ENCODE peak calls at places on chromosomes 12 and 14, in four cellular contexts. L is heart left ventricle, P is uterus, G is HepG2. D is an unnamed sample.
A peak's percentile ranks its signal among the peaks of the same experiment; 100 is the strongest.

GRCh38 chr12:47458273-47458672 is 247.6 kb downstream of the RPAP3 start:
- DNase-seq in L (no peak), P (no peak), G (peak; percentile 73), D (no peak)

GRCh38 chr14:53520529-53520928 is 367.4 kb upstream of the DDHD1 start:
- DNase-seq in L (no peak), P (no peak), G (no peak), D (no peak)

GRCh38 chr14:37428954-37429353 is 166.1 kb downstream of the FOXA1 start:
- DNase-seq in L (no peak), P (no peak), G (no peak), D (no peak)

GRCh38 chr12:100840748-100841147 is 46.2 kb downstream of the ANO4 start:
- DNase-seq in L (no peak), P (no peak), G (no peak), D (no peak)

GRCh38 chr12:94033112-94033511 is 115.3 kb upstream of the PLXNC1 start:
- DNase-seq in L (no peak), P (no peak), G (no peak), D (no peak)

GRCh38 chr12:572532-572899 is 90.7 kb downstream of the NINJ2 start:
- DNase-seq in L (no peak), P (no peak), G (peak; percentile 27), D (no peak)

GRCh38 chr14:39467889-39468524 is 35.8 kb upstream of the FBXO33 start:
- DNase-seq in L (no peak), P (no peak), G (peak; percentile 83), D (no peak)

GRCh38 chr14:53793790-53794560 is 162.7 kb downstream of the BMP4 start:
- DNase-seq in L (no peak), P (no peak), G (peak; percentile 40), D (no peak)

GRCh38 chr12:9872743-9873142 is 3.6 kb upstream of the CLEC2B start:
- DNase-seq in L (no peak), P (no peak), G (no peak), D (no peak)

GRCh38 chr12:98317939-98318899 is 197.2 kb upstream of the TMPO start:
- DNase-seq in L (no peak), P (no peak), G (no peak), D (no peak)

GRCh38 chr12:59408431-59408830 is 187.4 kb upstream of the SLC16A7 start:
- DNase-seq in L (no peak), P (no peak), G (no peak), D (no peak)

GRCh38 chr12:98741229-98741614 is 96.1 kb downstream of the APAF1 start:
- DNase-seq in L (no peak), P (no peak), G (no peak), D (no peak)

GRCh38 chr12:15599266-15600037 is 189.7 kb downstream of the EPS8 start:
- DNase-seq in L (peak; percentile 51), P (peak; percentile 66), G (no peak), D (peak; percentile 64)

GRCh38 chr12:34604631-34605509 is 582.6 kb downstream of the ALG10 start:
- DNase-seq in L (no peak), P (peak; percentile 6), G (no peak), D (no peak)

GRCh38 chr12:33752854-33753253 is 269.4 kb upstream of the ALG10 start:
- DNase-seq in L (no peak), P (no peak), G (no peak), D (no peak)

GRCh38 chr12:30774599-30774998 is 19.8 kb upstream of the CAPRIN2 start:
- DNase-seq in L (no peak), P (no peak), G (no peak), D (no peak)

GRCh38 chr12:9724023-9724422 is 8.9 kb downstream of the CLECL1 start:
- DNase-seq in L (no peak), P (no peak), G (no peak), D (no peak)

GRCh38 chr12:31234955-31235867 is 90.7 kb downstream of the SINHCAF start:
- DNase-seq in L (no peak), P (no peak), G (peak; percentile 7), D (no peak)

GRCh38 chr12:59372971-59373370 is 222.9 kb upstream of the SLC16A7 start:
- DNase-seq in L (no peak), P (no peak), G (no peak), D (no peak)

GRCh38 chr14:65637780-65638179 is 225.2 kb downstream of the FUT8 start:
- DNase-seq in L (no peak), P (peak; percentile 25), G (no peak), D (no peak)

GRCh38 chr12:50619610-50619958 is 114.8 kb downstream of the DIP2B start:
- DNase-seq in L (no peak), P (no peak), G (no peak), D (no peak)

GRCh38 chr12:27330846-27331245 is 1.8 kb upstream of the BMAL2 start:
- DNase-seq in L (no peak), P (no peak), G (no peak), D (no peak)

GRCh38 chr12:66048218-66048842 is 82.2 kb downstream of the LLPH start:
- DNase-seq in L (no peak), P (no peak), G (no peak), D (no peak)

GRCh38 chr12:70831538-70831937 is 89.0 kb downstream of the PTPRR start:
- DNase-seq in L (no peak), P (no peak), G (no peak), D (no peak)

GRCh38 chr14:89648510-89648909 is 231.5 kb upstream of the FOXN3 start:
- DNase-seq in L (no peak), P (no peak), G (peak; percentile 20), D (no peak)

GRCh38 chr12:64389154-64389553 is 1.4 kb downstream of the C12orf56 start:
- DNase-seq in L (no peak), P (no peak), G (no peak), D (no peak)

GRCh38 chr14:68379510-68380303 is 413.2 kb downstream of the ZFP36L1 start:
- DNase-seq in L (no peak), P (no peak), G (no peak), D (no peak)

GRCh38 chr14:71061458-71061857 is 154.2 kb downstream of the PCNX1 start:
- DNase-seq in L (no peak), P (no peak), G (no peak), D (no peak)

GRCh38 chr14:104297721-104298401 is 159.5 kb downstream of the KIF26A start:
- DNase-seq in L (no peak), P (no peak), G (no peak), D (no peak)

GRCh38 chr12:59500915-59501314 is 94.9 kb upstream of the SLC16A7 start:
- DNase-seq in L (no peak), P (no peak), G (no peak), D (no peak)

GRCh38 chr12:94304566-94305061 is 155.1 kb downstream of the CEP83 start:
- DNase-seq in L (no peak), P (no peak), G (no peak), D (no peak)

GRCh38 chr14:99531221-99532096 is 50.2 kb downstream of the CCNK start:
- DNase-seq in L (no peak), P (no peak), G (no peak), D (no peak)

GRCh38 chr14:80425686-80426085 is 214.4 kb upstream of the DIO2 start:
- DNase-seq in L (no peak), P (no peak), G (no peak), D (no peak)

GRCh38 chr14:103393687-103394626 is 8.7 kb downstream of the MARK3 start:
- DNase-seq in L (no peak), P (no peak), G (no peak), D (no peak)

GRCh38 chr12:91978143-91978542 is 167.5 kb downstream of the BTG1 start:
- DNase-seq in L (no peak), P (no peak), G (no peak), D (no peak)

GRCh38 chr12:111745201-111745600 is 21.5 kb upstream of the ALDH2 start:
- DNase-seq in L (no peak), P (no peak), G (no peak), D (no peak)

GRCh38 chr12:2691001-2691339 is 103.8 kb upstream of the FKBP4 start:
- DNase-seq in L (no peak), P (no peak), G (no peak), D (peak; percentile 27)

GRCh38 chr14:65958664-65959562 is 527.3 kb upstream of the CCDC196 start:
- DNase-seq in L (no peak), P (no peak), G (peak; percentile 16), D (no peak)

GRCh38 chr12:96300064-96300463 is 100.2 kb downstream of the CDK17 start:
- DNase-seq in L (no peak), P (no peak), G (no peak), D (no peak)

GRCh38 chr12:76029982-76030377 is 1.6 kb downstream of the PHLDA1 start:
- DNase-seq in L (no peak), P (no peak), G (no peak), D (no peak)
- H3K4me3 ChIP-seq in L (peak overlapping the region; percentile 69), P (peak overlapping the region; percentile 98), G (peak overlapping the region; percentile 98), D (peak overlapping the region; percentile 83)

GRCh38 chr14:60221441-60221840 is 27.6 kb upstream of the PPM1A start:
- DNase-seq in L (no peak), P (no peak), G (no peak), D (no peak)
- H3K4me1 ChIP-seq in L (no peaks in the 10 kb centered on the region), P (no peaks in the 10 kb centered on the region), G (no peaks in the 10 kb centered on the region), D (peaks cover 8% of the 10 kb centered on the region)

GRCh38 chr12:80598004-80598606 is 109.3 kb upstream of the MYF6 start:
- DNase-seq in L (no peak), P (no peak), G (peak; percentile 20), D (no peak)
- TF ChIP-seq CTCF in L (peak; percentile 41), P (peak; percentile 20), G (peak; percentile 47), D (no peak)

DNA sequence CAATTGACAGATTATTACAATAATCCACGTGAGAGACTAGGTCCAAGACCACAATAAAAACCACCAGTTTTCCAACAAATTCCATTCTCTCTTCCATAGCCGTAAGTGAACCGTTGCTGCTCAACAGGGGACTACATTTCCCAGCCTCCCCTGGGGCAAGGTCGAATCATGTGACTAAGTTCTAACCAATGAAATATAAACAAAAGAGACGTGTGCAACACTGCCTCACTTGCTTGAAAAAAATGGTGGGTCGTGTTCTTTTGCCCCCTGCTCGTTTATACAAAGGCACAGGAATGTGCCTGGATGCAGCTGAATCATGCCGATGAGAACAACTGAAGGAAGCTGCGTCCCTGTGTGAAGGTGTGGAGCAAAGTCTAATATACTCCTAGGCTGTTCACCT is 51.1 kb downstream of the HSPB8 start:
- DNase-seq in L (peak; percentile 33), P (no peak), G (peak; percentile 55), D (peak; percentile 48)
- H3K4me3 ChIP-seq in L (no peak overlapping the region), P (no peak overlapping the region), G (no peak overlapping the region), D (no peak overlapping the region)

GRCh38 chr12:57456737-57457490 is 1.8 kb downstream of the INHBE start:
- DNase-seq in L (no peak), P (no peak), G (no peak), D (no peak)
- H3K4me1 ChIP-seq in L (peaks cover 42% of the 10 kb centered on the region), P (peaks cover 18% of the 10 kb centered on the region), G (peaks cover 82% of the 10 kb centered on the region), D (peaks cover 4% of the 10 kb centered on the region)